ENCODE peak calls at places on chromosomes 6 and 20, in nine cellular contexts. J is NT2/D1, V is HTR-8/SVneo, U is psoas muscle, Q is T-cell, F is T1000, D is ovary, X is RPMI8226, T is B cell. M is an unnamed sample.

GRCh38 chr20:42483694-42484303 is 705.9 kb downstream of the PTPRT start:
- DNase-seq in J (peak; percentile 71), V (no peak), U (no peak), Q (no peak), F (no peak), D (no peak), X (peak; percentile 51), T (no peak), M (peak; percentile 28)

GRCh38 chr6:138944412-138944811 is 43.6 kb downstream of the REPS1 start:
- DNase-seq in J (no peak), V (no peak), U (no peak), Q (peak; percentile 19), F (no peak), D (no peak), X (no peak), T (no peak), M (no peak)

GRCh38 chr6:101956961-101957360 is 563.5 kb downstream of the GRIK2 start:
- DNase-seq in J (no peak), V (no peak), U (no peak), Q (no peak), F (no peak), D (no peak), X (no peak), T (no peak), M (no peak)

GRCh38 chr20:8505817-8506216 is 373.8 kb downstream of the PLCB1 start:
- DNase-seq in J (no peak), V (no peak), U (no peak), Q (no peak), F (no peak), D (no peak), X (no peak), T (no peak), M (no peak)

GRCh38 chr20:3071610-3072529 is at the start of gene OXT:
- DNase-seq in J (no peak), V (no peak), U (peak; percentile 72), Q (peak; percentile 80), F (no peak), D (no peak), X (no peak), T (peak; percentile 75), M (peak; percentile 66)

GRCh38 chr6:159715168-159715567 is 12.1 kb upstream of the WTAP start:
- DNase-seq in J (no peak), V (no peak), U (no peak), Q (no peak), F (no peak), D (no peak), X (no peak), T (no peak), M (no peak)

GRCh38 chr6:73747293-73747692 is 51.3 kb downstream of the CD109 start:
- DNase-seq in J (no peak), V (no peak), U (no peak), Q (no peak), F (no peak), D (no peak), X (peak; percentile 81), T (no peak), M (no peak)

GRCh38 chr20:38892091-38892981 is 33.9 kb upstream of the FAM83D start:
- DNase-seq in J (no peak), V (no peak), U (no peak), Q (no peak), F (no peak), D (no peak), X (no peak), T (no peak), M (no peak)

GRCh38 chr6:63572733-63573139 is 456 bp downstream of the LOC128125822 start:
- DNase-seq in J (no peak), V (no peak), U (no peak), Q (no peak), F (no peak), D (no peak), X (no peak), T (no peak), M (no peak)

GRCh38 chr20:43434565-43434964 is 23.1 kb upstream of the SRSF6 start:
- DNase-seq in J (no peak), V (no peak), U (no peak), Q (no peak), F (no peak), D (no peak), X (no peak), T (no peak), M (no peak)

GRCh38 chr6:50143011-50143719 is 93.4 kb upstream of the DEFB112 start:
- DNase-seq in J (no peak), V (peak; percentile 11), U (no peak), Q (no peak), F (no peak), D (no peak), X (no peak), T (no peak), M (no peak)

GRCh38 chr20:39775110-39775509 is 813.0 kb downstream of the DHX35 start:
- DNase-seq in J (no peak), V (no peak), U (peak; percentile 89), Q (no peak), F (peak; percentile 83), D (peak; percentile 34), X (no peak), T (no peak), M (peak; percentile 83)

GRCh38 chr6:168538892-168539811 is 98.2 kb downstream of the SMOC2 start:
- DNase-seq in J (no peak), V (no peak), U (no peak), Q (no peak), F (no peak), D (no peak), X (no peak), T (no peak), M (no peak)

GRCh38 chr20:63176035-63176434 is 39.9 kb downstream of the YTHDF1 start:
- DNase-seq in J (no peak), V (no peak), U (no peak), Q (no peak), F (no peak), D (no peak), X (peak; percentile 36), T (no peak), M (no peak)

GRCh38 chr6:32177182-32177787 is 920 bp upstream of the RNF5 start:
- DNase-seq in J (no peak), V (no peak), U (no peak), Q (no peak), F (no peak), D (no peak), X (peak; percentile 63), T (no peak), M (no peak)

GRCh38 chr6:157561929-157562810 is 181.2 kb downstream of the ZDHHC14 start:
- DNase-seq in J (no peak), V (no peak), U (no peak), Q (no peak), F (no peak), D (no peak), X (peak; percentile 85), T (peak; percentile 85), M (no peak)